ENCODE peak calls at places on chromosomes 16 and 17, in five cellular contexts. B, Y, Z, Q and N are unnamed samples.

GRCh38 chr17:54967621-54968258 is 714 bp downstream of the COX11 start:
- DNase-seq in B (peak), Y (peak), Z (no peak), Q (no peak), N (peak)

GRCh38 chr16:57128787-57129389 is 36.5 kb downstream of the CPNE2 start:
- DNase-seq in B (peak), Y (peak), Z (no peak), Q (no peak), N (no peak)

GRCh38 chr16:65547799-65548446 is 426.1 kb upstream of the CDH11 start:
- DNase-seq in B (no peak), Y (no peak), Z (peak), Q (no peak), N (no peak)

GRCh38 chr17:49365667-49366066 is 3.6 kb upstream of the ZNF652 start:
- DNase-seq in B (peak), Y (peak), Z (no peak), Q (no peak), N (peak)

GRCh38 chr16:81798311-81799137 is 19.4 kb downstream of the PLCG2 start:
- DNase-seq in B (peak), Y (peak), Z (no peak), Q (no peak), N (no peak)

GRCh38 chr16:80463776-80464175 is 77.0 kb upstream of the DYNLRB2 start:
- DNase-seq in B (no peak), Y (no peak), Z (no peak), Q (no peak), N (no peak)

GRCh38 chr17:76556759-76557367 is 17.0 kb downstream of the PRCD start:
- DNase-seq in B (peak), Y (no peak), Z (no peak), Q (no peak), N (no peak)

GRCh38 chr17:48613862-48614694 is 1.0 kb downstream of the HOXB8 start:
- DNase-seq in B (peak), Y (peak), Z (no peak), Q (no peak), N (no peak)

GRCh38 chr16:88448461-88449266 is 4.4 kb upstream of the ZFPM1 start:
- DNase-seq in B (no peak), Y (no peak), Z (no peak), Q (no peak), N (no peak)

GRCh38 chr17:74118504-74118903 is 85.0 kb upstream of the RPL38 start:
- DNase-seq in B (no peak), Y (no peak), Z (no peak), Q (no peak), N (no peak)

GRCh38 chr17:9645858-9646555 is 690 bp downstream of the USP43 start:
- DNase-seq in B (peak), Y (peak), Z (no peak), Q (no peak), N (no peak)

GRCh38 chr17:69423450-69423849 is 9.0 kb downstream of the MAP2K6 start:
- DNase-seq in B (peak), Y (no peak), Z (no peak), Q (no peak), N (no peak)

GRCh38 chr16:84378567-84378966 is 10.2 kb downstream of the ATP2C2 start:
- DNase-seq in B (no peak), Y (no peak), Z (no peak), Q (no peak), N (no peak)

GRCh38 chr17:76353004-76353598 is 615 bp downstream of the PRPSAP1 start:
- DNase-seq in B (peak), Y (peak), Z (no peak), Q (no peak), N (no peak)

GRCh38 chr17:20032636-20033035 is 23.5 kb downstream of the SPECC1 start:
- DNase-seq in B (no peak), Y (no peak), Z (no peak), Q (no peak), N (no peak)

GRCh38 chr17:15273141-15273793 is 8.1 kb upstream of the PMP22 start:
- DNase-seq in B (no peak), Y (no peak), Z (peak), Q (no peak), N (no peak)

GRCh38 chr17:44543213-44543904 is 13.9 kb upstream of the FZD2 start:
- DNase-seq in B (no peak), Y (no peak), Z (peak), Q (no peak), N (no peak)

GRCh38 chr17:70447588-70447987 is 278.3 kb downstream of the KCNJ2 start:
- DNase-seq in B (no peak), Y (no peak), Z (no peak), Q (no peak), N (no peak)

GRCh38 chr16:14013145-14013570 is 58.0 kb upstream of the MRTFB start:
- DNase-seq in B (no peak), Y (no peak), Z (no peak), Q (no peak), N (no peak)

GRCh38 chr17:2815781-2816185 is 19.5 kb downstream of the RAP1GAP2 start:
- DNase-seq in B (no peak), Y (no peak), Z (no peak), Q (no peak), N (no peak)

GRCh38 chr17:2405247-2405926 is 4.5 kb upstream of the MNT start:
- DNase-seq in B (no peak), Y (no peak), Z (peak), Q (no peak), N (no peak)

GRCh38 chr16:83272201-83272600 is 535.6 kb upstream of the HSBP1 start:
- DNase-seq in B (no peak), Y (no peak), Z (no peak), Q (no peak), N (no peak)

GRCh38 chr16:74320707-74321106 is 24.1 kb downstream of the PSMD7 start:
- DNase-seq in B (no peak), Y (no peak), Z (no peak), Q (no peak), N (no peak)

GRCh38 chr17:44362964-44363612 is 565 bp downstream of the FAM171A2 start:
- DNase-seq in B (peak), Y (peak), Z (no peak), Q (no peak), N (no peak)

GRCh38 chr17:65328567-65328966 is 191.4 kb downstream of the RGS9 start:
- DNase-seq in B (no peak), Y (no peak), Z (no peak), Q (no peak), N (no peak)